ENCODE peak calls at places on chromosomes 6 and 20, in seven cellular contexts. One of them, this sample, is unnamed.

GRCh38 chr6:170174771-170175643 is 115.9 kb downstream of the DLL1 start:
- DNase-seq in activated CD4-positive, alpha-beta T cell treated with anti-CD3 and anti-CD28 coated beads for 48 hours: no peak
- DNase-seq in tibial artery: peak; percentile 19
- DNase-seq in stimulated activated CD4-positive, alpha-beta T cell treated with anti-CD3 and anti-CD28 coated beads, TNF-alpha, amount 100 ng/mL, for 1 hour: no peak
- DNase-seq in AG20443: no peak
- DNase-seq in ovary: peak; percentile 45
- DNase-seq in NCI-H2081: no peak
- DNase-seq in this sample: no peak

GRCh38 chr6:52361347-52361944 is 505 bp upstream of the PAQR8 start:
- DNase-seq in ovary: peak; percentile 45
- DNase-seq in NCI-H2081: no peak
- DNase-seq in AG20443: peak; percentile 63
- DNase-seq in activated CD4-positive, alpha-beta T cell treated with anti-CD3 and anti-CD28 coated beads for 48 hours: peak; percentile 33
- DNase-seq in tibial artery: peak; percentile 28
- DNase-seq in stimulated activated CD4-positive, alpha-beta T cell treated with anti-CD3 and anti-CD28 coated beads, TNF-alpha, amount 100 ng/mL, for 1 hour: no peak
- DNase-seq in this sample: peak; percentile 17

GRCh38 chr6:54525731-54526130 is 217.5 kb downstream of the TINAG start:
- DNase-seq in ovary: no peak
- DNase-seq in tibial artery: no peak
- DNase-seq in stimulated activated CD4-positive, alpha-beta T cell treated with anti-CD3 and anti-CD28 coated beads, TNF-alpha, amount 100 ng/mL, for 1 hour: no peak
- DNase-seq in NCI-H2081: no peak
- DNase-seq in activated CD4-positive, alpha-beta T cell treated with anti-CD3 and anti-CD28 coated beads for 48 hours: no peak
- DNase-seq in AG20443: no peak
- DNase-seq in this sample: no peak

GRCh38 chr6:155340464-155341129 is 26.3 kb upstream of the TFB1M start:
- DNase-seq in tibial artery: no peak
- DNase-seq in stimulated activated CD4-positive, alpha-beta T cell treated with anti-CD3 and anti-CD28 coated beads, TNF-alpha, amount 100 ng/mL, for 1 hour: no peak
- DNase-seq in activated CD4-positive, alpha-beta T cell treated with anti-CD3 and anti-CD28 coated beads for 48 hours: no peak
- DNase-seq in ovary: no peak
- DNase-seq in NCI-H2081: no peak
- DNase-seq in AG20443: peak; percentile 50
- DNase-seq in this sample: no peak

GRCh38 chr6:35648203-35648602 is 40.5 kb downstream of the FKBP5 start:
- DNase-seq in activated CD4-positive, alpha-beta T cell treated with anti-CD3 and anti-CD28 coated beads for 48 hours: no peak
- DNase-seq in ovary: no peak
- DNase-seq in tibial artery: no peak
- DNase-seq in stimulated activated CD4-positive, alpha-beta T cell treated with anti-CD3 and anti-CD28 coated beads, TNF-alpha, amount 100 ng/mL, for 1 hour: no peak
- DNase-seq in NCI-H2081: no peak
- DNase-seq in AG20443: no peak
- DNase-seq in this sample: no peak

GRCh38 chr20:53040678-53041674 is 68.8 kb downstream of the TSHZ2 start:
- DNase-seq in NCI-H2081: peak; percentile 82
- DNase-seq in ovary: peak; percentile 37
- DNase-seq in tibial artery: peak; percentile 52
- DNase-seq in activated CD4-positive, alpha-beta T cell treated with anti-CD3 and anti-CD28 coated beads for 48 hours: peak; percentile 20
- DNase-seq in stimulated activated CD4-positive, alpha-beta T cell treated with anti-CD3 and anti-CD28 coated beads, TNF-alpha, amount 100 ng/mL, for 1 hour: no peak
- DNase-seq in AG20443: peak; percentile 36
- DNase-seq in this sample: no peak

GRCh38 chr6:5305968-5306626 is 44.8 kb downstream of the FARS2 start:
- DNase-seq in activated CD4-positive, alpha-beta T cell treated with anti-CD3 and anti-CD28 coated beads for 48 hours: no peak
- DNase-seq in NCI-H2081: no peak
- DNase-seq in AG20443: no peak
- DNase-seq in ovary: no peak
- DNase-seq in stimulated activated CD4-positive, alpha-beta T cell treated with anti-CD3 and anti-CD28 coated beads, TNF-alpha, amount 100 ng/mL, for 1 hour: no peak
- DNase-seq in tibial artery: no peak
- DNase-seq in this sample: no peak

GRCh38 chr6:83867527-83868161 is 8.2 kb downstream of the CYB5R4 start:
- DNase-seq in NCI-H2081: peak; percentile 15
- DNase-seq in tibial artery: peak; percentile 51
- DNase-seq in AG20443: peak; percentile 69
- DNase-seq in ovary: no peak
- DNase-seq in stimulated activated CD4-positive, alpha-beta T cell treated with anti-CD3 and anti-CD28 coated beads, TNF-alpha, amount 100 ng/mL, for 1 hour: no peak
- DNase-seq in activated CD4-positive, alpha-beta T cell treated with anti-CD3 and anti-CD28 coated beads for 48 hours: peak; percentile 44
- DNase-seq in this sample: peak; percentile 14

GRCh38 chr6:158668707-158669103 is 18.9 kb downstream of the SYTL3 start:
- DNase-seq in ovary: no peak
- DNase-seq in AG20443: no peak
- DNase-seq in stimulated activated CD4-positive, alpha-beta T cell treated with anti-CD3 and anti-CD28 coated beads, TNF-alpha, amount 100 ng/mL, for 1 hour: no peak
- DNase-seq in tibial artery: no peak
- DNase-seq in activated CD4-positive, alpha-beta T cell treated with anti-CD3 and anti-CD28 coated beads for 48 hours: no peak
- DNase-seq in NCI-H2081: no peak
- DNase-seq in this sample: no peak

GRCh38 chr6:34243901-34244884 is 4.6 kb downstream of the SMIM29 start:
- DNase-seq in tibial artery: peak; percentile 83
- DNase-seq in ovary: peak; percentile 71
- DNase-seq in activated CD4-positive, alpha-beta T cell treated with anti-CD3 and anti-CD28 coated beads for 48 hours: peak; percentile 81
- DNase-seq in stimulated activated CD4-positive, alpha-beta T cell treated with anti-CD3 and anti-CD28 coated beads, TNF-alpha, amount 100 ng/mL, for 1 hour: peak; percentile 49
- DNase-seq in NCI-H2081: no peak
- DNase-seq in AG20443: peak; percentile 95
- DNase-seq in this sample: peak; percentile 39

GRCh38 chr6:106997392-106998257 is 23.1 kb upstream of the CD24 start:
- DNase-seq in NCI-H2081: peak; percentile 40
- DNase-seq in ovary: peak; percentile 26
- DNase-seq in activated CD4-positive, alpha-beta T cell treated with anti-CD3 and anti-CD28 coated beads for 48 hours: peak; percentile 71
- DNase-seq in stimulated activated CD4-positive, alpha-beta T cell treated with anti-CD3 and anti-CD28 coated beads, TNF-alpha, amount 100 ng/mL, for 1 hour: peak; percentile 24
- DNase-seq in tibial artery: no peak
- DNase-seq in AG20443: peak; percentile 78
- DNase-seq in this sample: peak; percentile 62

GRCh38 chr20:9647741-9648140 is 133.4 kb downstream of the LAMP5 start:
- DNase-seq in tibial artery: no peak
- DNase-seq in AG20443: no peak
- DNase-seq in NCI-H2081: no peak
- DNase-seq in ovary: no peak
- DNase-seq in activated CD4-positive, alpha-beta T cell treated with anti-CD3 and anti-CD28 coated beads for 48 hours: no peak
- DNase-seq in stimulated activated CD4-positive, alpha-beta T cell treated with anti-CD3 and anti-CD28 coated beads, TNF-alpha, amount 100 ng/mL, for 1 hour: no peak
- DNase-seq in this sample: no peak

GRCh38 chr6:34324738-34325444 is 67.6 kb downstream of the NUDT3 start:
- DNase-seq in AG20443: peak; percentile 73
- DNase-seq in NCI-H2081: no peak
- DNase-seq in stimulated activated CD4-positive, alpha-beta T cell treated with anti-CD3 and anti-CD28 coated beads, TNF-alpha, amount 100 ng/mL, for 1 hour: no peak
- DNase-seq in activated CD4-positive, alpha-beta T cell treated with anti-CD3 and anti-CD28 coated beads for 48 hours: no peak
- DNase-seq in tibial artery: peak; percentile 47
- DNase-seq in ovary: peak; percentile 47
- DNase-seq in this sample: no peak

GRCh38 chr6:15363164-15363522 is 117.3 kb downstream of the JARID2 start:
- DNase-seq in ovary: no peak
- DNase-seq in activated CD4-positive, alpha-beta T cell treated with anti-CD3 and anti-CD28 coated beads for 48 hours: peak; percentile 14
- DNase-seq in NCI-H2081: no peak
- DNase-seq in tibial artery: no peak
- DNase-seq in AG20443: no peak
- DNase-seq in stimulated activated CD4-positive, alpha-beta T cell treated with anti-CD3 and anti-CD28 coated beads, TNF-alpha, amount 100 ng/mL, for 1 hour: no peak
- DNase-seq in this sample: peak; percentile 19